ENCODE peak calls at places on chromosomes 11 and 22, in seven cellular contexts. N, S, C, V, R, K and M are unnamed samples.

GRCh38 chr22:48566741-48567140 is 1260.9 kb downstream of the BRD1 start:
- DNase-seq in N (no peak), S (no peak), C (no peak), V (no peak), R (no peak), K (no peak), M (no peak)

GRCh38 chr22:46033256-46034200 is 56.6 kb upstream of the WNT7B start:
- DNase-seq in N (no peak), S (no peak), C (no peak), V (peak), R (no peak), K (no peak), M (no peak)

GRCh38 chr11:451738-452137 is 1.7 kb downstream of the PTDSS2 start:
- DNase-seq in N (no peak), S (no peak), C (no peak), V (no peak), R (no peak), K (no peak), M (no peak)

GRCh38 chr11:69925366-69926196 is 106.4 kb upstream of the FGF3 start:
- DNase-seq in N (no peak), S (no peak), C (no peak), V (no peak), R (no peak), K (no peak), M (no peak)

GRCh38 chr11:123195182-123196059 is at the start of gene CLMP:
- DNase-seq in N (no peak), S (no peak), C (no peak), V (peak), R (no peak), K (no peak), M (no peak)

GRCh38 chr11:41996558-41996957 is 537.1 kb upstream of the LRRC4C start:
- DNase-seq in N (no peak), S (no peak), C (no peak), V (no peak), R (no peak), K (no peak), M (no peak)

GRCh38 chr11:23866641-23867040 is 630.2 kb upstream of the LUZP2 start:
- DNase-seq in N (no peak), S (no peak), C (no peak), V (no peak), R (no peak), K (no peak), M (no peak)

GRCh38 chr22:37060801-37061610 is 9.5 kb downstream of the KCTD17 start:
- DNase-seq in N (no peak), S (no peak), C (no peak), V (no peak), R (no peak), K (no peak), M (no peak)

GRCh38 chr22:20181194-20181931 is 30.5 kb upstream of the CCDC188 start:
- DNase-seq in N (no peak), S (no peak), C (no peak), V (no peak), R (no peak), K (no peak), M (no peak)

GRCh38 chr22:37804502-37804885 is 3.2 kb upstream of the GCAT start:
- DNase-seq in N (no peak), S (no peak), C (peak), V (no peak), R (no peak), K (no peak), M (no peak)

GRCh38 chr11:110148775-110149744 is 55.9 kb downstream of the ZC3H12C start:
- DNase-seq in N (no peak), S (no peak), C (no peak), V (no peak), R (no peak), K (no peak), M (no peak)

GRCh38 chr22:29022101-29022817 is 39.4 kb downstream of the C22orf31 start:
- DNase-seq in N (no peak), S (no peak), C (no peak), V (no peak), R (no peak), K (no peak), M (no peak)

GRCh38 chr11:121892863-121893262 is 223.2 kb downstream of the BLID start:
- DNase-seq in N (no peak), S (no peak), C (no peak), V (no peak), R (peak), K (no peak), M (no peak)

GRCh38 chr11:3091846-3092602 is 34.8 kb upstream of the CARS1 start:
- DNase-seq in N (peak), S (peak), C (peak), V (peak), R (peak), K (peak), M (peak)

GRCh38 chr11:59801981-59802638 is 8.5 kb downstream of the MRPL16 start:
- DNase-seq in N (no peak), S (peak), C (no peak), V (no peak), R (no peak), K (no peak), M (no peak)

GRCh38 chr11:68021167-68021787 is 9.2 kb upstream of the NDUFS8 start:
- DNase-seq in N (no peak), S (no peak), C (no peak), V (peak), R (no peak), K (no peak), M (no peak)

GRCh38 chr11:59666969-59667368 is 1.9 kb downstream of the PATL1 start:
- DNase-seq in N (no peak), S (no peak), C (no peak), V (no peak), R (no peak), K (no peak), M (no peak)

GRCh38 chr11:114340311-114341131 is 44.3 kb downstream of the NNMT start:
- DNase-seq in N (peak), S (peak), C (peak), V (peak), R (peak), K (no peak), M (peak)

GRCh38 chr22:19874307-19875060 is 19.8 kb upstream of the GNB1L start:
- DNase-seq in N (no peak), S (no peak), C (no peak), V (peak), R (no peak), K (peak), M (no peak)

GRCh38 chr11:46431211-46431610 is 39.6 kb upstream of the CHRM4 start:
- DNase-seq in N (no peak), S (no peak), C (no peak), V (no peak), R (no peak), K (no peak), M (no peak)

GRCh38 chr11:100681064-100681502 is 6.0 kb upstream of the ARHGAP42 start:
- DNase-seq in N (peak), S (peak), C (no peak), V (no peak), R (no peak), K (no peak), M (no peak)

GRCh38 chr11:71430166-71430565 is 18.0 kb downstream of the DHCR7 start:
- DNase-seq in N (no peak), S (no peak), C (no peak), V (no peak), R (no peak), K (no peak), M (no peak)

GRCh38 chr11:80960331-80961095 is 1519.7 kb upstream of the TENM4 start:
- DNase-seq in N (no peak), S (no peak), C (no peak), V (no peak), R (no peak), K (no peak), M (no peak)

GRCh38 chr22:45631140-45631539 is 40.5 kb upstream of the ATXN10 start:
- DNase-seq in N (no peak), S (peak), C (no peak), V (no peak), R (peak), K (no peak), M (no peak)

GRCh38 chr11:111417766-111418435 is 38.8 kb upstream of the POU2AF1 start:
- DNase-seq in N (no peak), S (no peak), C (no peak), V (peak), R (no peak), K (no peak), M (no peak)

GRCh38 chr11:42536961-42537360 is 774.8 kb upstream of the API5 start:
- DNase-seq in N (no peak), S (no peak), C (no peak), V (no peak), R (no peak), K (no peak), M (no peak)

GRCh38 chr11:17898782-17899181 is 114.1 kb downstream of the SERGEF start:
- DNase-seq in N (no peak), S (no peak), C (no peak), V (no peak), R (no peak), K (no peak), M (no peak)

GRCh38 chr11:64246874-64247728 is at the start of gene PPP1R14B:
- DNase-seq in N (peak), S (peak), C (peak), V (peak), R (no peak), K (peak), M (no peak)

GRCh38 chr11:113668255-113668654 is 37.9 kb downstream of the TMPRSS5 start:
- DNase-seq in N (no peak), S (no peak), C (no peak), V (no peak), R (no peak), K (no peak), M (no peak)

GRCh38 chr11:69227271-69227670 is 66.7 kb upstream of the MYEOV start:
- DNase-seq in N (no peak), S (no peak), C (no peak), V (peak), R (no peak), K (no peak), M (no peak)

GRCh38 chr11:69986421-69987229 is 91.5 kb upstream of the ANO1 start:
- DNase-seq in N (no peak), S (no peak), C (no peak), V (no peak), R (no peak), K (no peak), M (no peak)

GRCh38 chr11:64854534-64855502 is 10.4 kb upstream of the CDC42BPG start:
- DNase-seq in N (no peak), S (no peak), C (no peak), V (peak), R (no peak), K (peak), M (no peak)